ENCODE peak calls at places on chromosome 16, in ten cellular contexts. C is AG09319, U is tibial artery, B is IMR-90, J is cardiac muscle cell, X is left lung, V is colonic mucosa, O is progenitor cell of endocrine pancreas, R is mucosa of descending colon, L is Calu3. M is an unnamed sample.

GRCh38 chr16:56851671-56852400 is 13.2 kb upstream of the SLC12A3 start:
- DNase-seq in C (no peak), U (no peak), B (peak), J (no peak), X (peak), V (no peak), O (no peak), R (peak), L (no peak), M (no peak)

GRCh38 chr16:73023752-73024570 is 24.0 kb downstream of the ZFHX3 start:
- DNase-seq in C (no peak), U (peak), B (no peak), J (no peak), X (no peak), V (no peak), O (no peak), R (no peak), L (no peak), M (no peak)

GRCh38 chr16:11258553-11259287 is 2.7 kb upstream of the SOCS1 start:
- DNase-seq in C (no peak), U (peak), B (no peak), J (no peak), X (no peak), V (peak), O (no peak), R (peak), L (no peak), M (no peak)

GRCh38 chr16:72371307-72372081 is 199.5 kb upstream of the PMFBP1 start:
- DNase-seq in C (no peak), U (no peak), B (peak), J (peak), X (peak), V (no peak), O (peak), R (no peak), L (peak), M (peak)

GRCh38 chr16:11781773-11782172 is 15.3 kb downstream of the ZC3H7A start:
- DNase-seq in C (no peak), U (no peak), B (no peak), J (no peak), X (no peak), V (no peak), O (no peak), R (no peak), L (no peak), M (no peak)

GRCh38 chr16:87936375-87937230 is at the start of gene CA5A:
- DNase-seq in C (no peak), U (no peak), B (no peak), J (no peak), X (no peak), V (no peak), O (no peak), R (no peak), L (no peak), M (no peak)

GRCh38 chr16:60642956-60643355 is 1393.3 kb downstream of the CDH8 start:
- DNase-seq in C (no peak), U (no peak), B (no peak), J (no peak), X (no peak), V (no peak), O (no peak), R (no peak), L (no peak), M (no peak)

GRCh38 chr16:62602790-62603189 is 566.6 kb upstream of the CDH8 start:
- DNase-seq in C (no peak), U (no peak), B (no peak), J (no peak), X (no peak), V (no peak), O (no peak), R (no peak), L (no peak), M (no peak)

GRCh38 chr16:70635356-70636016 is 10.9 kb upstream of the IL34 start:
- DNase-seq in C (peak), U (no peak), B (peak), J (no peak), X (no peak), V (no peak), O (no peak), R (no peak), L (no peak), M (no peak)

GRCh38 chr16:17578921-17579876 is 108.4 kb upstream of the XYLT1 start:
- DNase-seq in C (peak), U (peak), B (peak), J (peak), X (no peak), V (peak), O (peak), R (peak), L (peak), M (peak)

GRCh38 chr16:66360624-66361324 is 5.7 kb upstream of the CDH5 start:
- DNase-seq in C (no peak), U (no peak), B (no peak), J (no peak), X (no peak), V (no peak), O (no peak), R (no peak), L (no peak), M (peak)

GRCh38 chr16:58727796-58728568 is 6.1 kb downstream of the GOT2 start:
- DNase-seq in C (no peak), U (no peak), B (no peak), J (no peak), X (no peak), V (no peak), O (no peak), R (no peak), L (no peak), M (no peak)

GRCh38 chr16:67445126-67445426 is 14.2 kb downstream of the HSD11B2 start:
- DNase-seq in C (no peak), U (no peak), B (no peak), J (no peak), X (no peak), V (no peak), O (no peak), R (no peak), L (no peak), M (no peak)

GRCh38 chr16:13193721-13194120 is 292.3 kb downstream of the SHISA9 start:
- DNase-seq in C (no peak), U (no peak), B (no peak), J (no peak), X (no peak), V (no peak), O (no peak), R (no peak), L (no peak), M (no peak)

GRCh38 chr16:63461248-63461841 is 1425.1 kb upstream of the CDH8 start:
- DNase-seq in C (peak), U (no peak), B (peak), J (peak), X (no peak), V (peak), O (peak), R (no peak), L (no peak), M (peak)

GRCh38 chr16:24729967-24730815 is 740 bp downstream of the TNRC6A start:
- DNase-seq in C (no peak), U (no peak), B (peak), J (peak), X (peak), V (peak), O (no peak), R (peak), L (peak), M (peak)

GRCh38 chr16:85399583-85400284 is 213.4 kb upstream of the GSE1 start:
- DNase-seq in C (no peak), U (peak), B (no peak), J (no peak), X (peak), V (peak), O (no peak), R (no peak), L (no peak), M (no peak)

DNA sequence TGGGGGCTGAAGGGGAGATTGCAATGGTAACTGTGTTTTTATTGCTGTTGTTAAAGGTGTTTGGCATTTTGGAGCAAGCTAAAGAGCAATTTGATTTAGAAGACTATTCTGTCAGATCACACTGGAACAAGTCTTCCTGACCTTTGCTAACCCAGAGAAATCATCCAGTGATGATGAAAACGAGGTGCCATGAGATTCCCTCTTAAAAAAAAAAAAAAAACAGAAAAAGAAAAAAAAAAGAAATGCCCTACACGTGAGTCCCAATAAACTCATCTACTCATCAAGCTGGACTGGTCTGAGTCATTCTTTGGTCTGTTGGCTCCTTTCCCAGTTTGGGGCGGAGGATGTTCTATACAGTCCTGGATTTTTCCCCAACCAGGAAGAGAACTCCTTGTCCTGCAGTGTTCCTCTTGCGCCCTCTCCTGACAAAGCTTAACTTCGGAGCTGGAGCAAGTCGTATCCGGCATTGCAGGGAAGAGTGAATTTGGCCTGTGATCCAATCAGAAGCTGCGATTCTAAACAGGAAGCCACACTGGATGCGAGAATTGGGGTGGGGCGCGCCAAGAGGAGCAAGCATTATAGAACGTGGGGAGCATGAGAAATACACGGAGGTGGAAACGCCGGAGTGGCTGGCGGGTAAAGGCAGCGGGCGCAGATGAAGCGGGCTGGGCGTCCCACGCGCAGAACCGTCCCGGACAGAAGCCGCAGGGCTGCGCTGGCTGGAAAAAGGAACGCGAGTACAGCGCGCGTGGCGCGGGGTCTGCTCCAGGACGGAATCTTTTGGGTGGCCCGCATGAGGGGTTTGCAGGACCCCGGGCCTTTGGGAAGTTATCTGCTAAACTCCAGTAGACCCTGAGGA is 22.4 kb upstream of the CRYM start:
- DNase-seq in C (peak), U (peak), B (peak), J (peak), X (peak), V (peak), O (peak), R (peak), L (peak), M (peak)
- TF ChIP-seq CTCF in C (peak), U (peak), B (peak), J (peak), X (peak), V (peak), O (peak), R (peak), L (peak), M (no peak)

DNA sequence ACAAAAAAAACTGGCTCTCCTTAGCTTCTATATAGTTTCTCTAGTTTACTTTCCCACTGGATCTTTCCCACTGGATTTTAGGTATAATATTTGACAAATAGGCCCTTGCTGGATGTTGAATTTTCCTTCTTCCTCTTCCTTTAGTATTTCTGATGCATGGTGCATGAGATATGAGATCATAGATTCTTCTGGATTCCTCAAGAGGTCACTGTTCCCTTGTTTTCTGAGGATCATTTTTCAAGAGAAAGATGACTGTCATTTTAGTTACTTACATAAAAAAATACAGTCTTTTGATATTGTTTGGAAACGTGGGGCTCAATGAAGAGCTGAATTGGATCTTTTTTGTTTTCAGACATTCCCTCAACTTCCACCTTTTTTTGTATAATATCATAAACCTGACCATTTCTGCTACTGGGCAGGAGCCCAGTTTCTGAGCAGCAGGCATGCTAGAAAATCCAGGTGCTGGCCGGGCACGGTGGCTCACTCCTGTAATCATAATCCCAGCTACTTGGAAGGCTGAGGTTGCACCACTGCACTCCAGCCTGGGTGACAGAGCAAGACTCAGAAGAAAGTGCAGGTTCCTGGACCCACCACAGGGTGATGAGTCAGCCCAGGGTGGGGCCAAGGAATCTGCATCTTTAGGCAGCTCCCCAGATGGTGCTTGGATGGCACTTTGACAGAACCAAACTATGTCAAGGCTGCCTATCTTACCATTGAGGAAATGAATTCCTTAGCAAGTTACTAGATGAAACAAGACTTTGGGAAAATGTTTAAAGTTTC is 70.3 kb downstream of the SDR42E1 start:
- DNase-seq in C (peak), U (peak), B (peak), J (peak), X (no peak), V (no peak), O (no peak), R (no peak), L (peak), M (no peak)
- TF ChIP-seq CTCF in C (peak), U (peak), B (peak), J (peak), X (peak), V (peak), O (peak), R (no peak), L (peak), M (peak)

DNA sequence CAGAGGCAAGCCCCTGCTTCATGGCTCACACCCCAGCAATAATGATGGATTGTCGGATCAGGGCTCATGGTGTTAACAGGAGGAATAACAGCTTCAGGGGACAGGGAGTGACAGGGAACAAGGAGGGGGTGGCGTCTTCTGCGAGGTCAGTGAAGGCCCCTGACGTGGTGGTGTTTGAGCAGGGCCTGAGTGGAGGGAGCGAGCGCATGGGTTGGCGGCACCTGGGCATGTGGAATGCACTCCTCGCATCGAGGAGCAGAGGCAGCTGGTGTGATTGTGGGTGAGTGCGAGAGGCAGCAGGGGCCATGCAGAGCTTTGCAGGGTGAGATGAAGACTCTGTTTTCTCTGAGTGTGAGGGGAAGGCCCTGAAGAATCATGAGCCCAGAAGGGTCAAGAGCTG is 33.3 kb downstream of the CLUAP1 start:
- DNase-seq in C (no peak), U (no peak), B (no peak), J (no peak), X (no peak), V (no peak), O (no peak), R (no peak), L (no peak), M (no peak)
- TF ChIP-seq CTCF in C (no peak), U (no peak), B (no peak), J (no peak), X (no peak), V (no peak), O (no peak), R (no peak), L (no peak), M (no peak)

GRCh38 chr16:84144301-84144858 is 597 bp downstream of the HSDL1 start:
- DNase-seq in C (no peak), U (no peak), B (peak), J (peak), X (peak), V (peak), O (peak), R (peak), L (peak), M (peak)
- TF ChIP-seq CTCF in C (peak), U (no peak), B (no peak), J (peak), X (no peak), V (no peak), O (peak), R (no peak), L (no peak), M (no peak)

GRCh38 chr16:50593410-50594139 is 45.4 kb downstream of the NKD1 start:
- DNase-seq in C (no peak), U (no peak), B (no peak), J (peak), X (no peak), V (no peak), O (no peak), R (no peak), L (no peak), M (peak)

GRCh38 chr16:50596762-50597450 is 48.7 kb downstream of the NKD1 start:
- DNase-seq in C (no peak), U (no peak), B (no peak), J (no peak), X (no peak), V (no peak), O (no peak), R (no peak), L (no peak), M (no peak)

GRCh38 chr16:50594332-50595260 is 46.4 kb downstream of the NKD1 start:
- DNase-seq in C (no peak), U (no peak), B (no peak), J (no peak), X (no peak), V (no peak), O (no peak), R (no peak), L (no peak), M (no peak)

GRCh38 chr16:50597563-50598255 is 49.5 kb downstream of the NKD1 start:
- DNase-seq in C (no peak), U (no peak), B (no peak), J (no peak), X (no peak), V (no peak), O (no peak), R (no peak), L (no peak), M (no peak)

DNA sequence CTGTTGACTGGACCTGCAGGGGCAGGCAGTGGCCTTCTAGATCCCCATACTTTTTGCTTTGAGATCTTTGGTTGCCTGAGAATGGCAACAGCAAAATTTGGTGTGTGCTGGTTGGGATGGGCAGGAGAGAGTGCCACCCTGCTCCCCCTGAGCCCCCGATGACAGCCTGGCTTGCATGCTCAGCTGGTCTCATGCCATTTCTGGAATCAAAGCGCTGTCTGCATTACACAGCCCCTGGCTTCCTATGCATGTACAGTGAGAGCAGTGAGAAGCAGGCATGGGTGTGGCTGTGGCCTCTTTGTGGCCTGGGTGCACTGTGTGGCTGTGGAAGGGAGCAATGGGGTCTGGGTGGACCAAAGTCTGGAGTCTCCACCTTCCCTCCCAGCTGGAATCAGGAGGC is 47.7 kb downstream of the NKD1 start:
- DNase-seq in C (no peak), U (no peak), B (no peak), J (no peak), X (no peak), V (no peak), O (no peak), R (no peak), L (no peak), M (no peak)
- TF ChIP-seq CTCF in C (no peak), U (no peak), B (no peak), J (no peak), X (no peak), V (no peak), O (no peak), R (no peak), L (no peak), M (no peak)

GRCh38 chr16:30605148-30605547 is 5.0 kb downstream of the ZNF689 start:
- DNase-seq in C (no peak), U (no peak), B (no peak), J (no peak), X (peak), V (no peak), O (no peak), R (no peak), L (no peak), M (no peak)

GRCh38 chr16:30615358-30616076 is 5.3 kb upstream of the ZNF689 start:
- DNase-seq in C (no peak), U (no peak), B (peak), J (peak), X (peak), V (peak), O (peak), R (peak), L (peak), M (peak)

GRCh38 chr16:30606004-30606403 is 4.2 kb downstream of the ZNF689 start:
- DNase-seq in C (no peak), U (no peak), B (no peak), J (no peak), X (no peak), V (no peak), O (no peak), R (no peak), L (no peak), M (no peak)

GRCh38 chr16:30609002-30609927 is 924 bp downstream of the ZNF689 start:
- DNase-seq in C (no peak), U (peak), B (peak), J (peak), X (peak), V (peak), O (peak), R (peak), L (peak), M (no peak)

GRCh38 chr16:30609928-30610839 is at the start of gene ZNF689:
- DNase-seq in C (peak), U (peak), B (peak), J (peak), X (peak), V (peak), O (peak), R (peak), L (peak), M (peak)
- TF ChIP-seq CTCF in C (no peak), U (no peak), B (peak), J (no peak), X (no peak), V (no peak), O (no peak), R (no peak), L (no peak), M (no peak)

GRCh38 chr16:53546988-53547391 is 44.0 kb upstream of the AKTIP start:
- DNase-seq in C (no peak), U (no peak), B (peak), J (peak), X (no peak), V (no peak), O (no peak), R (no peak), L (peak), M (peak)
- TF ChIP-seq CTCF in C (no peak), U (no peak), B (no peak), J (peak), X (no peak), V (no peak), O (peak), R (no peak), L (peak), M (peak)

GRCh38 chr16:5615868-5616642 is 518.5 kb upstream of the EEF2KMT start:
- DNase-seq in C (no peak), U (no peak), B (no peak), J (peak), X (peak), V (peak), O (peak), R (peak), L (peak), M (peak)
- TF ChIP-seq CTCF in C (no peak), U (peak), B (no peak), J (peak), X (peak), V (peak), O (peak), R (peak), L (peak), M (peak)

M was measured in endothelial cell.